ENCODE peak calls at places on chromosomes 2 and 18, in five cellular contexts. One of them, this sample, is unnamed.

GRCh38 chr2:160279813-160280465 is 79.9 kb upstream of the ITGB6 start:
- DNase-seq in CD4-positive, alpha-beta T cell: no peak
- DNase-seq in bronchial epithelial cell: peak; percentile 90
- DNase-seq in GM12864: no peak
- DNase-seq in lower lobe of right lung: no peak
- DNase-seq in this sample: no peak

GRCh38 chr2:47072728-47073191 is 82.3 kb downstream of the STPG4 start:
- DNase-seq in CD4-positive, alpha-beta T cell: no peak
- DNase-seq in bronchial epithelial cell: no peak
- DNase-seq in GM12864: no peak
- DNase-seq in lower lobe of right lung: peak; percentile 82
- DNase-seq in this sample: no peak

GRCh38 chr2:82968381-82968780 is 1490.7 kb downstream of the SUCLG1 start:
- DNase-seq in CD4-positive, alpha-beta T cell: no peak
- DNase-seq in bronchial epithelial cell: peak; percentile 13
- DNase-seq in GM12864: no peak
- DNase-seq in lower lobe of right lung: no peak
- DNase-seq in this sample: no peak

GRCh38 chr2:54522624-54523281 is 66.6 kb downstream of the SPTBN1 start:
- DNase-seq in CD4-positive, alpha-beta T cell: peak; percentile 56
- DNase-seq in bronchial epithelial cell: peak; percentile 70
- DNase-seq in GM12864: peak; percentile 42
- DNase-seq in lower lobe of right lung: peak; percentile 62
- DNase-seq in this sample: peak; percentile 33

GRCh38 chr2:143558665-143559064 is 429.4 kb downstream of the ARHGAP15 start:
- DNase-seq in CD4-positive, alpha-beta T cell: no peak
- DNase-seq in bronchial epithelial cell: peak; percentile 82
- DNase-seq in GM12864: no peak
- DNase-seq in lower lobe of right lung: no peak
- DNase-seq in this sample: no peak

GRCh38 chr18:48519431-48520100 is 19.3 kb upstream of the CTIF start:
- DNase-seq in CD4-positive, alpha-beta T cell: no peak
- DNase-seq in bronchial epithelial cell: peak; percentile 62
- DNase-seq in GM12864: no peak
- DNase-seq in lower lobe of right lung: no peak
- DNase-seq in this sample: no peak

GRCh38 chr2:209380278-209380677 is 43.6 kb upstream of the MAP2 start:
- DNase-seq in CD4-positive, alpha-beta T cell: no peak
- DNase-seq in bronchial epithelial cell: peak; percentile 23
- DNase-seq in GM12864: peak; percentile 37
- DNase-seq in lower lobe of right lung: no peak
- DNase-seq in this sample: no peak

GRCh38 chr2:101083613-101084012 is 67.6 kb downstream of the TBC1D8 start:
- DNase-seq in CD4-positive, alpha-beta T cell: no peak
- DNase-seq in bronchial epithelial cell: no peak
- DNase-seq in GM12864: no peak
- DNase-seq in lower lobe of right lung: no peak
- DNase-seq in this sample: no peak

GRCh38 chr18:75052475-75052874 is 156.5 kb downstream of the PTGR3 start:
- DNase-seq in CD4-positive, alpha-beta T cell: no peak
- DNase-seq in bronchial epithelial cell: no peak
- DNase-seq in GM12864: no peak
- DNase-seq in lower lobe of right lung: peak; percentile 71
- DNase-seq in this sample: no peak

GRCh38 chr18:75057169-75057789 is 151.7 kb downstream of the PTGR3 start:
- DNase-seq in CD4-positive, alpha-beta T cell: no peak
- DNase-seq in bronchial epithelial cell: no peak
- DNase-seq in GM12864: no peak
- DNase-seq in lower lobe of right lung: no peak
- DNase-seq in this sample: no peak

GRCh38 chr18:75051757-75052156 is 157.2 kb downstream of the PTGR3 start:
- DNase-seq in CD4-positive, alpha-beta T cell: no peak
- DNase-seq in bronchial epithelial cell: no peak
- DNase-seq in GM12864: no peak
- DNase-seq in lower lobe of right lung: no peak
- DNase-seq in this sample: no peak

GRCh38 chr18:75053028-75053624 is 155.8 kb downstream of the PTGR3 start:
- DNase-seq in CD4-positive, alpha-beta T cell: no peak
- DNase-seq in bronchial epithelial cell: no peak
- DNase-seq in GM12864: no peak
- DNase-seq in lower lobe of right lung: peak; percentile 63
- DNase-seq in this sample: no peak

GRCh38 chr18:75054611-75055010 is 154.3 kb downstream of the PTGR3 start:
- DNase-seq in CD4-positive, alpha-beta T cell: no peak
- DNase-seq in bronchial epithelial cell: no peak
- DNase-seq in GM12864: no peak
- DNase-seq in lower lobe of right lung: no peak
- DNase-seq in this sample: no peak
- TF ChIP-seq CTCF in CD4-positive, alpha-beta T cell: no peak
- TF ChIP-seq CTCF in bronchial epithelial cell: no peak
- TF ChIP-seq CTCF in GM12864: no peak
- TF ChIP-seq CTCF in lower lobe of right lung: no peak
- TF ChIP-seq CTCF in this sample: no peak

DNA sequence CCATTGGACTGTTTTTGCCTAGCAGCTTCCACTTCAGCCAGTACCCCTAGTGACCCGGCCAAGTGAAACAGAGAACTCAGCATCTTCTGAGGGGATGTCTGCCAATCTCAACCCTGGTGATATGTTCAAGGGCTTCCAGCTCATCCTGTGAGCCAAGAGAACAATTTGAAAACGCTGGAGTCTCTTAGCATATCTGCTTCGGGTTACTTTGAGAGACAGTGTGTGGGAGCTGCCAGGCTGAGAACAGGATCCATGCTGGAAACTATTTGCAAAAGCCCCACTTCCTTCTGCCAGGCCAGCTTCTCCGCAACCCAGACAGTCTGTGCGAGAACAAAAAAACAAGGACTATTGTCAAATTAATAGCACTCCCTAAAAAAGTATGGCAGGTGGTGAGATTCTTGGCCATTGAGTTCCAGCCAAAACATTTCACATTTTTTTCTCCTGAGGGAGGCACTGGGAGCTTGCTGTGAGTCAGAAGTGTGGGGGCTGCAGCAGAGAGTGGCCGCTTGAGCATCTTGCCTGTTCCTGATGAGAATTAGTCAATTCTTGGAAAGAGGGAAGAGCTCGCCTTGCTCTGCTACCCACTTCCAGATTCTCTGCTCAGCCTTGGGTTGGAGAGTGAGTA is 395.6 kb upstream of the TRIB2 start:
- DNase-seq in CD4-positive, alpha-beta T cell: no peak
- DNase-seq in bronchial epithelial cell: peak; percentile 83
- DNase-seq in GM12864: no peak
- DNase-seq in lower lobe of right lung: no peak
- DNase-seq in this sample: no peak
- TF ChIP-seq CTCF in CD4-positive, alpha-beta T cell: no peak
- TF ChIP-seq CTCF in bronchial epithelial cell: no peak
- TF ChIP-seq CTCF in GM12864: no peak
- TF ChIP-seq CTCF in lower lobe of right lung: no peak
- TF ChIP-seq CTCF in this sample: no peak

GRCh38 chr2:71778514-71779305 is 325.3 kb downstream of the DYSF start:
- DNase-seq in CD4-positive, alpha-beta T cell: no peak
- DNase-seq in bronchial epithelial cell: no peak
- DNase-seq in GM12864: no peak
- DNase-seq in lower lobe of right lung: no peak
- DNase-seq in this sample: no peak
- TF ChIP-seq CTCF in CD4-positive, alpha-beta T cell: no peak
- TF ChIP-seq CTCF in bronchial epithelial cell: peak; percentile 12
- TF ChIP-seq CTCF in GM12864: no peak
- TF ChIP-seq CTCF in lower lobe of right lung: no peak
- TF ChIP-seq CTCF in this sample: no peak

GRCh38 chr2:166517533-166517932 is 23.5 kb upstream of the SCN7A start:
- DNase-seq in CD4-positive, alpha-beta T cell: no peak
- DNase-seq in bronchial epithelial cell: no peak
- DNase-seq in GM12864: no peak
- DNase-seq in lower lobe of right lung: no peak
- DNase-seq in this sample: no peak

GRCh38 chr2:166518634-166519390 is 24.8 kb upstream of the SCN7A start:
- DNase-seq in CD4-positive, alpha-beta T cell: no peak
- DNase-seq in bronchial epithelial cell: peak; percentile 77
- DNase-seq in GM12864: no peak
- DNase-seq in lower lobe of right lung: no peak
- DNase-seq in this sample: no peak

GRCh38 chr2:166513952-166514351 is 19.9 kb upstream of the SCN7A start:
- DNase-seq in CD4-positive, alpha-beta T cell: no peak
- DNase-seq in bronchial epithelial cell: no peak
- DNase-seq in GM12864: no peak
- DNase-seq in lower lobe of right lung: no peak
- DNase-seq in this sample: no peak

GRCh38 chr2:166519391-166519962 is 25.4 kb upstream of the SCN7A start:
- DNase-seq in CD4-positive, alpha-beta T cell: no peak
- DNase-seq in bronchial epithelial cell: no peak
- DNase-seq in GM12864: no peak
- DNase-seq in lower lobe of right lung: no peak
- DNase-seq in this sample: no peak

GRCh38 chr2:166516712-166517303 is 22.8 kb upstream of the SCN7A start:
- DNase-seq in CD4-positive, alpha-beta T cell: no peak
- DNase-seq in bronchial epithelial cell: peak; percentile 29
- DNase-seq in GM12864: no peak
- DNase-seq in lower lobe of right lung: no peak
- DNase-seq in this sample: no peak
- TF ChIP-seq CTCF in CD4-positive, alpha-beta T cell: no peak
- TF ChIP-seq CTCF in bronchial epithelial cell: peak; percentile 65
- TF ChIP-seq CTCF in GM12864: peak; percentile 34
- TF ChIP-seq CTCF in lower lobe of right lung: peak; percentile 61
- TF ChIP-seq CTCF in this sample: no peak

DNA sequence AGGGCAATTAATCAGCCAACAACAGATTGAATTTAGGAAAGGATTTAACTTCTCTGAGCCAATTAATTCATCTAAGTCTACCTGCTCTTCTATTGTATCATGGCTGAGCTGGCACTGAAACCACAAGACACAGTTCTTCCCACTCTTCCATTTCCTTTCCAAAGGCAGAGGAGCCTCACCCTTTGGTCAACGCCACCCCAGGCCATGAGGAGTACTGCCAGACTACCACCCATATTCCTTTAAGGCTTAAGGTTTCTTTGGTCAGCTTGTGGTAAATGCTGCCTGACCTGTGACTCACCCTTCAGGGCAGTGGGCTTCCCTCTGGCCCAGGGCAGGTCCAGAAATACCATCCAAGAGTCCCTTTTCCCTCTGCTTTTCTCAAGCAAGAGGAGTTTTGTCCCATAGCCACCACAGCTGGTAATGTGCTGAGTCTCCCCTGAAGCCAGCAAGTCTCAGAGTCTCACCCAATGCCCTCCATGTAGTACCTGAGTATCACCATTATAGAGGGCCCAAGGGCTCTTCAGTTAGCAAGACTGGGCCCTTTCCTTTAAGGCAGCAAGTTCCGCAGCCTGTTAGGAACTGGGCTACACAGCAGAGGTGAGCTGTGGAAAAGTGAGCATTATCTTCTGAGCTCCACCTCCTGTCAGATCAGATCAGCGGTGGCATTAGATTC is 900.5 kb upstream of the CRIM1 start:
- DNase-seq in CD4-positive, alpha-beta T cell: no peak
- DNase-seq in bronchial epithelial cell: peak; percentile 17
- DNase-seq in GM12864: no peak
- DNase-seq in lower lobe of right lung: no peak
- DNase-seq in this sample: no peak
- TF ChIP-seq CTCF in CD4-positive, alpha-beta T cell: no peak
- TF ChIP-seq CTCF in bronchial epithelial cell: no peak
- TF ChIP-seq CTCF in GM12864: peak; percentile 26
- TF ChIP-seq CTCF in lower lobe of right lung: no peak
- TF ChIP-seq CTCF in this sample: no peak

GRCh38 chr2:150599889-150600288 is 112.4 kb upstream of the RND3 start:
- DNase-seq in CD4-positive, alpha-beta T cell: no peak
- DNase-seq in bronchial epithelial cell: no peak
- DNase-seq in GM12864: no peak
- DNase-seq in lower lobe of right lung: no peak
- DNase-seq in this sample: no peak
- TF ChIP-seq CTCF in CD4-positive, alpha-beta T cell: no peak
- TF ChIP-seq CTCF in bronchial epithelial cell: no peak
- TF ChIP-seq CTCF in GM12864: no peak
- TF ChIP-seq CTCF in lower lobe of right lung: peak; percentile 10
- TF ChIP-seq CTCF in this sample: no peak

This sample was measured in natural killer cell.